ENCODE peak calls at places on chromosomes 11 and 22, in nine cellular contexts. I is stimulated activated naive CD8-positive, alpha-beta T cell treated with anti-CD3 and anti-CD28 coated beads, Interleukin-15, amount 100 ng/mL, for 72 hours; J is GM19239; P is stimulated activated CD4-positive, alpha-beta T cell treated with anti-CD3 and anti-CD28 coated beads, Interleukin-4, amount 100 ng/mL, for 48 hours; Y is bronchial epithelial cell; E is effector CD4-positive, alpha-beta T cell; V is activated T-cell treated with anti-CD3 and anti-CD28 coated beads, Interleukin-2, amount 50 U/mL, for 4 hours; D is AML-193; W is lower lobe of right lung. Q is an unnamed sample.

GRCh38 chr11:83299681-83300080 is 13.5 kb upstream of the CCDC90B start:
- DNase-seq in P (no peak), J (no peak), Y (no peak), W (no peak), I (no peak), E (no peak), V (no peak), D (no peak), Q (no peak)

GRCh38 chr11:296206-296975 is 2.9 kb downstream of the IFITM5 start:
- DNase-seq in W (peak), V (peak), I (no peak), J (no peak), D (no peak), E (no peak), Y (no peak), P (no peak), Q (no peak)

GRCh38 chr11:68932358-68932757 is 28.7 kb downstream of the IGHMBP2 start:
- DNase-seq in I (no peak), W (no peak), Y (no peak), D (no peak), V (no peak), P (no peak), J (no peak), E (no peak), Q (no peak)

GRCh38 chr11:95985174-95985808 is 61.4 kb upstream of the MTMR2 start:
- DNase-seq in D (peak), V (no peak), Y (peak), I (no peak), W (no peak), J (no peak), E (no peak), P (no peak), Q (no peak)

GRCh38 chr11:6259638-6260019 is at the start of gene CCKBR:
- DNase-seq in V (peak), E (no peak), W (peak), J (no peak), D (no peak), P (no peak), Y (no peak), I (peak), Q (no peak)

GRCh38 chr11:7657306-7658025 is 15.8 kb downstream of the CYB5R2 start:
- DNase-seq in P (no peak), Y (peak), I (no peak), W (peak), E (no peak), D (peak), J (no peak), V (no peak), Q (peak)

GRCh38 chr11:112157274-112157766 is 6.6 kb downstream of the IL18 start:
- DNase-seq in Y (peak), W (no peak), D (peak), E (no peak), I (no peak), J (no peak), V (no peak), P (no peak), Q (peak)

GRCh38 chr22:47129902-47130301 is 367.5 kb downstream of the TBC1D22A start:
- DNase-seq in E (no peak), W (peak), I (no peak), V (no peak), Y (peak), D (no peak), P (no peak), J (no peak), Q (peak)

GRCh38 chr11:107468596-107468995 is 11.0 kb upstream of the CWF19L2 start:
- DNase-seq in E (no peak), D (no peak), P (no peak), J (no peak), I (no peak), Y (peak), W (no peak), V (no peak), Q (no peak)

GRCh38 chr22:31533391-31533790 is 37.1 kb downstream of the SFI1 start:
- DNase-seq in P (no peak), E (no peak), V (no peak), W (no peak), J (no peak), Y (no peak), D (no peak), I (no peak), Q (no peak)

GRCh38 chr11:20158597-20159257 is 1.5 kb downstream of the DBX1 start:
- DNase-seq in E (no peak), V (no peak), J (no peak), I (peak), P (no peak), D (no peak), Y (peak), W (peak), Q (peak)

GRCh38 chr22:50713571-50714056 is 24.4 kb upstream of the ACR start:
- DNase-seq in V (no peak), W (peak), D (no peak), E (no peak), I (no peak), J (no peak), Y (no peak), P (no peak), Q (no peak)

GRCh38 chr11:129639300-129639699 is 176.3 kb upstream of the TMEM45B start:
- DNase-seq in J (no peak), W (no peak), E (no peak), I (peak), D (no peak), Y (peak), V (no peak), P (peak), Q (peak)

GRCh38 chr11:44943118-44943517 is 7.6 kb downstream of the TP53I11 start:
- DNase-seq in Y (no peak), D (peak), J (no peak), I (no peak), E (no peak), V (peak), W (peak), P (no peak), Q (peak)

GRCh38 chr22:41910599-41911291 is 4.1 kb downstream of the SHISA8 start:
- DNase-seq in I (peak), V (peak), J (no peak), D (no peak), P (no peak), E (no peak), Y (no peak), W (no peak), Q (no peak)

GRCh38 chr11:23988381-23989006 is 508.4 kb upstream of the LUZP2 start:
- DNase-seq in W (no peak), I (no peak), V (no peak), P (no peak), E (no peak), Y (peak), D (no peak), J (no peak), Q (no peak)

GRCh38 chr22:41447435-41448188 is 1.0 kb upstream of the TOB2 start:
- DNase-seq in D (peak), Y (peak), V (peak), J (no peak), W (peak), E (peak), P (peak), I (peak), Q (peak)

GRCh38 chr22:41688365-41689211 is at the start of gene SNU13:
- DNase-seq in P (peak), W (peak), V (peak), Y (peak), D (peak), I (peak), E (peak), J (peak), Q (peak)

GRCh38 chr22:37195921-37196320 is 7.9 kb upstream of the C1QTNF6 start:
- DNase-seq in V (no peak), P (no peak), I (no peak), Y (peak), E (no peak), W (no peak), D (no peak), J (no peak), Q (no peak)

GRCh38 chr22:29344137-29344536 is 28.6 kb upstream of the RASL10A start:
- DNase-seq in P (no peak), V (no peak), Y (peak), D (no peak), W (peak), E (no peak), I (no peak), J (no peak), Q (peak)

GRCh38 chr22:19704355-19705015 is 9.8 kb upstream of the SEPTIN5 start:
- DNase-seq in P (no peak), I (no peak), Y (no peak), D (no peak), J (no peak), V (no peak), W (no peak), E (no peak), Q (no peak)

GRCh38 chr11:88421530-88421929 is 84.0 kb upstream of the CTSC start:
- DNase-seq in J (peak), E (no peak), D (peak), P (peak), W (no peak), V (peak), I (peak), Y (peak), Q (no peak)

GRCh38 chr11:9982796-9983579 is 311.0 kb downstream of the SBF2 start:
- DNase-seq in W (no peak), E (no peak), D (no peak), I (no peak), V (no peak), J (no peak), P (no peak), Y (peak), Q (peak)

GRCh38 chr22:28955817-28956216 is 72.4 kb downstream of the ZNRF3 start:
- DNase-seq in P (peak), Y (no peak), V (peak), I (peak), D (peak), E (peak), J (peak), W (no peak), Q (no peak)

GRCh38 chr11:45739866-45740265 is 65.1 kb upstream of the SLC35C1 start:
- DNase-seq in J (no peak), D (no peak), Y (peak), P (no peak), I (no peak), V (no peak), W (no peak), E (no peak), Q (no peak)

GRCh38 chr11:40514124-40514523 is 945.3 kb downstream of the LRRC4C start:
- DNase-seq in Y (peak), E (no peak), W (no peak), P (no peak), V (no peak), J (no peak), D (no peak), I (no peak), Q (peak)

GRCh38 chr22:20630873-20631617 is 123.6 kb downstream of the MED15 start:
- DNase-seq in P (no peak), Y (no peak), V (no peak), J (no peak), I (no peak), D (no peak), E (no peak), W (no peak), Q (no peak)

GRCh38 chr11:126754850-126755426 is 245.6 kb downstream of the KIRREL3 start:
- DNase-seq in V (no peak), W (no peak), D (no peak), E (no peak), Y (no peak), J (no peak), P (no peak), I (no peak), Q (no peak)

GRCh38 chr11:124804884-124805283 is 4.7 kb upstream of the MSANTD2 start:
- DNase-seq in P (no peak), J (no peak), W (no peak), V (no peak), I (no peak), Y (no peak), E (no peak), D (no peak), Q (no peak)

GRCh38 chr11:132186193-132186592 is 815.8 kb downstream of the NTM start:
- DNase-seq in V (no peak), I (no peak), W (no peak), E (no peak), Y (no peak), P (no peak), J (no peak), D (no peak), Q (no peak)

GRCh38 chr11:46555269-46556054 is 38.4 kb downstream of the AMBRA1 start:
- DNase-seq in J (peak), Y (no peak), I (peak), W (no peak), D (no peak), E (no peak), P (no peak), V (no peak), Q (no peak)

GRCh38 chr11:67698247-67698646 is 23.8 kb upstream of the ALDH3B2 start:
- DNase-seq in W (no peak), V (no peak), J (peak), D (no peak), Y (no peak), P (peak), I (no peak), E (no peak), Q (no peak)

GRCh38 chr11:131311746-131312145 is 58.7 kb upstream of the NTM start:
- DNase-seq in W (no peak), J (no peak), E (no peak), I (no peak), V (no peak), P (no peak), D (no peak), Y (peak), Q (no peak)

GRCh38 chr11:128767518-128767917 is 73.6 kb downstream of the FLI1 start:
- DNase-seq in I (no peak), J (no peak), W (no peak), D (no peak), V (no peak), P (no peak), E (no peak), Y (no peak), Q (no peak)

GRCh38 chr11:130581631-130582030 is 133.2 kb downstream of the ADAMTS15 start:
- DNase-seq in Y (peak), I (no peak), V (no peak), W (no peak), E (no peak), P (no peak), J (no peak), D (no peak), Q (no peak)

GRCh38 chr11:92226331-92227232 is 2.0 kb downstream of the FAT3 start:
- DNase-seq in E (no peak), I (no peak), P (no peak), J (no peak), Y (no peak), V (no peak), D (no peak), W (no peak), Q (peak)

GRCh38 chr22:42412744-42413220 is 19.4 kb downstream of the NFAM1 start:
- DNase-seq in E (no peak), Y (no peak), I (no peak), W (no peak), D (no peak), P (no peak), J (no peak), V (no peak), Q (no peak)

GRCh38 chr11:76291576-76292526 is 85.5 kb upstream of the WNT11 start:
- DNase-seq in Y (no peak), V (no peak), D (no peak), W (no peak), J (no peak), P (no peak), I (no peak), E (no peak), Q (peak)

GRCh38 chr11:67409781-67410368 is 5.6 kb upstream of the CARNS1 start:
- DNase-seq in I (peak), E (no peak), D (no peak), W (no peak), J (no peak), Y (no peak), V (no peak), P (no peak), Q (no peak)

Q was measured in Caki2.